ENCODE peak calls at places on chromosomes 16 and 17, in six cellular contexts. One of them, this sample, is unnamed.

GRCh38 chr17:82198092-82198491 is 14.6 kb downstream of the CCDC57 start:
- DNase-seq in body of pancreas: no peak
- DNase-seq in nephron progenitor cell: no peak
- DNase-seq in mesothelial cell of epicardium: no peak
- DNase-seq in CD4-positive, alpha-beta T cell: no peak
- DNase-seq in thoracic aorta: no peak
- DNase-seq in this sample: no peak

GRCh38 chr17:1420163-1420562 is 20.1 kb upstream of the YWHAE start:
- DNase-seq in body of pancreas: no peak
- DNase-seq in nephron progenitor cell: no peak
- DNase-seq in mesothelial cell of epicardium: no peak
- DNase-seq in CD4-positive, alpha-beta T cell: no peak
- DNase-seq in thoracic aorta: no peak
- DNase-seq in this sample: no peak

GRCh38 chr16:50326835-50327465 is 41.8 kb downstream of the BRD7 start:
- DNase-seq in body of pancreas: no peak
- DNase-seq in nephron progenitor cell: no peak
- DNase-seq in mesothelial cell of epicardium: no peak
- DNase-seq in CD4-positive, alpha-beta T cell: peak
- DNase-seq in thoracic aorta: no peak
- DNase-seq in this sample: no peak

GRCh38 chr16:1932050-1933028 is 10.7 kb downstream of the MSRB1 start:
- DNase-seq in body of pancreas: peak
- DNase-seq in nephron progenitor cell: no peak
- DNase-seq in mesothelial cell of epicardium: no peak
- DNase-seq in CD4-positive, alpha-beta T cell: no peak
- DNase-seq in thoracic aorta: no peak
- DNase-seq in this sample: no peak

GRCh38 chr17:5042152-5043022 is 7.2 kb upstream of the SLC52A1 start:
- DNase-seq in body of pancreas: no peak
- DNase-seq in nephron progenitor cell: no peak
- DNase-seq in mesothelial cell of epicardium: no peak
- DNase-seq in CD4-positive, alpha-beta T cell: no peak
- DNase-seq in thoracic aorta: no peak
- DNase-seq in this sample: no peak

GRCh38 chr17:41891135-41892065 is 26.2 kb upstream of the KLHL11 start:
- DNase-seq in body of pancreas: no peak
- DNase-seq in nephron progenitor cell: no peak
- DNase-seq in mesothelial cell of epicardium: no peak
- DNase-seq in CD4-positive, alpha-beta T cell: no peak
- DNase-seq in thoracic aorta: no peak
- DNase-seq in this sample: no peak

GRCh38 chr17:43702636-43703035 is 40.9 kb upstream of the MEOX1 start:
- DNase-seq in body of pancreas: no peak
- DNase-seq in nephron progenitor cell: no peak
- DNase-seq in mesothelial cell of epicardium: no peak
- DNase-seq in CD4-positive, alpha-beta T cell: no peak
- DNase-seq in thoracic aorta: no peak
- DNase-seq in this sample: no peak

GRCh38 chr16:72467157-72467759 is 295.3 kb upstream of the PMFBP1 start:
- DNase-seq in body of pancreas: peak
- DNase-seq in nephron progenitor cell: no peak
- DNase-seq in mesothelial cell of epicardium: no peak
- DNase-seq in CD4-positive, alpha-beta T cell: no peak
- DNase-seq in thoracic aorta: no peak
- DNase-seq in this sample: no peak

GRCh38 chr16:1169285-1170075 is 16.6 kb downstream of the CACNA1H start:
- DNase-seq in body of pancreas: no peak
- DNase-seq in nephron progenitor cell: peak
- DNase-seq in mesothelial cell of epicardium: no peak
- DNase-seq in CD4-positive, alpha-beta T cell: no peak
- DNase-seq in thoracic aorta: no peak
- DNase-seq in this sample: no peak

GRCh38 chr17:64230551-64231408 is 32.3 kb downstream of the TEX2 start:
- DNase-seq in body of pancreas: no peak
- DNase-seq in nephron progenitor cell: no peak
- DNase-seq in mesothelial cell of epicardium: no peak
- DNase-seq in CD4-positive, alpha-beta T cell: no peak
- DNase-seq in thoracic aorta: no peak
- DNase-seq in this sample: no peak

GRCh38 chr17:65170839-65171238 is 33.7 kb downstream of the RGS9 start:
- DNase-seq in body of pancreas: peak
- DNase-seq in nephron progenitor cell: no peak
- DNase-seq in mesothelial cell of epicardium: no peak
- DNase-seq in CD4-positive, alpha-beta T cell: no peak
- DNase-seq in thoracic aorta: no peak
- DNase-seq in this sample: no peak

GRCh38 chr17:65254166-65254565 is 117.0 kb downstream of the RGS9 start:
- DNase-seq in body of pancreas: no peak
- DNase-seq in nephron progenitor cell: no peak
- DNase-seq in mesothelial cell of epicardium: no peak
- DNase-seq in CD4-positive, alpha-beta T cell: no peak
- DNase-seq in thoracic aorta: no peak
- DNase-seq in this sample: no peak

GRCh38 chr16:63461248-63461841 is 1425.1 kb upstream of the CDH8 start:
- DNase-seq in body of pancreas: peak
- DNase-seq in nephron progenitor cell: peak
- DNase-seq in mesothelial cell of epicardium: peak
- DNase-seq in CD4-positive, alpha-beta T cell: no peak
- DNase-seq in thoracic aorta: no peak
- DNase-seq in this sample: peak

GRCh38 chr16:70720431-70721201 is 34.8 kb upstream of the MTSS2 start:
- DNase-seq in body of pancreas: no peak
- DNase-seq in nephron progenitor cell: no peak
- DNase-seq in mesothelial cell of epicardium: no peak
- DNase-seq in CD4-positive, alpha-beta T cell: no peak
- DNase-seq in thoracic aorta: no peak
- DNase-seq in this sample: no peak

GRCh38 chr17:27579897-27580321 is 51.1 kb upstream of the LGALS9 start:
- DNase-seq in body of pancreas: no peak
- DNase-seq in nephron progenitor cell: no peak
- DNase-seq in mesothelial cell of epicardium: no peak
- DNase-seq in CD4-positive, alpha-beta T cell: no peak
- DNase-seq in thoracic aorta: no peak
- DNase-seq in this sample: no peak

GRCh38 chr17:42031584-42031983 is 11.7 kb downstream of the NKIRAS2 start:
- DNase-seq in body of pancreas: peak
- DNase-seq in nephron progenitor cell: no peak
- DNase-seq in mesothelial cell of epicardium: no peak
- DNase-seq in CD4-positive, alpha-beta T cell: no peak
- DNase-seq in thoracic aorta: no peak
- DNase-seq in this sample: no peak

GRCh38 chr16:27685802-27686201 is 135.9 kb downstream of the KATNIP start:
- DNase-seq in body of pancreas: peak
- DNase-seq in nephron progenitor cell: no peak
- DNase-seq in mesothelial cell of epicardium: no peak
- DNase-seq in CD4-positive, alpha-beta T cell: no peak
- DNase-seq in thoracic aorta: no peak
- DNase-seq in this sample: no peak

GRCh38 chr17:50473901-50474300 is 4.8 kb upstream of the RSAD1 start:
- DNase-seq in body of pancreas: no peak
- DNase-seq in nephron progenitor cell: no peak
- DNase-seq in mesothelial cell of epicardium: no peak
- DNase-seq in CD4-positive, alpha-beta T cell: no peak
- DNase-seq in thoracic aorta: no peak
- DNase-seq in this sample: no peak

GRCh38 chr17:51461578-51462004 is 201.2 kb downstream of the UTP18 start:
- DNase-seq in body of pancreas: peak
- DNase-seq in nephron progenitor cell: peak
- DNase-seq in mesothelial cell of epicardium: peak
- DNase-seq in CD4-positive, alpha-beta T cell: peak
- DNase-seq in thoracic aorta: no peak
- DNase-seq in this sample: peak

GRCh38 chr17:58254803-58255202 is 16.4 kb downstream of the LPO start:
- DNase-seq in body of pancreas: no peak
- DNase-seq in nephron progenitor cell: no peak
- DNase-seq in mesothelial cell of epicardium: no peak
- DNase-seq in CD4-positive, alpha-beta T cell: no peak
- DNase-seq in thoracic aorta: no peak
- DNase-seq in this sample: no peak

GRCh38 chr17:10646393-10646990 is 10.6 kb downstream of the MYH3 start:
- DNase-seq in body of pancreas: peak
- DNase-seq in nephron progenitor cell: peak
- DNase-seq in mesothelial cell of epicardium: peak
- DNase-seq in CD4-positive, alpha-beta T cell: peak
- DNase-seq in thoracic aorta: peak
- DNase-seq in this sample: peak

GRCh38 chr17:7557147-7557764 is 1.3 kb upstream of the TNFSF13 start:
- DNase-seq in body of pancreas: no peak
- DNase-seq in nephron progenitor cell: no peak
- DNase-seq in mesothelial cell of epicardium: no peak
- DNase-seq in CD4-positive, alpha-beta T cell: no peak
- DNase-seq in thoracic aorta: no peak
- DNase-seq in this sample: no peak

GRCh38 chr16:19068237-19068815 is 912 bp downstream of the COQ7 start:
- DNase-seq in body of pancreas: peak
- DNase-seq in nephron progenitor cell: no peak
- DNase-seq in mesothelial cell of epicardium: no peak
- DNase-seq in CD4-positive, alpha-beta T cell: no peak
- DNase-seq in thoracic aorta: no peak
- DNase-seq in this sample: no peak

GRCh38 chr16:88059701-88060386 is 108.6 kb downstream of the BANP start:
- DNase-seq in body of pancreas: no peak
- DNase-seq in nephron progenitor cell: no peak
- DNase-seq in mesothelial cell of epicardium: no peak
- DNase-seq in CD4-positive, alpha-beta T cell: no peak
- DNase-seq in thoracic aorta: no peak
- DNase-seq in this sample: no peak

GRCh38 chr16:88062341-88062861 is 111.2 kb downstream of the BANP start:
- DNase-seq in body of pancreas: peak
- DNase-seq in nephron progenitor cell: peak
- DNase-seq in mesothelial cell of epicardium: no peak
- DNase-seq in CD4-positive, alpha-beta T cell: no peak
- DNase-seq in thoracic aorta: no peak
- DNase-seq in this sample: no peak

GRCh38 chr16:88058817-88059216 is 107.6 kb downstream of the BANP start:
- DNase-seq in body of pancreas: no peak
- DNase-seq in nephron progenitor cell: no peak
- DNase-seq in mesothelial cell of epicardium: no peak
- DNase-seq in CD4-positive, alpha-beta T cell: no peak
- DNase-seq in thoracic aorta: no peak
- DNase-seq in this sample: no peak

GRCh38 chr16:88061346-88062110 is 110.3 kb downstream of the BANP start:
- DNase-seq in body of pancreas: no peak
- DNase-seq in nephron progenitor cell: no peak
- DNase-seq in mesothelial cell of epicardium: no peak
- DNase-seq in CD4-positive, alpha-beta T cell: no peak
- DNase-seq in thoracic aorta: no peak
- DNase-seq in this sample: no peak

GRCh38 chr16:88060524-88061219 is 109.4 kb downstream of the BANP start:
- DNase-seq in body of pancreas: no peak
- DNase-seq in nephron progenitor cell: no peak
- DNase-seq in mesothelial cell of epicardium: no peak
- DNase-seq in CD4-positive, alpha-beta T cell: no peak
- DNase-seq in thoracic aorta: no peak
- DNase-seq in this sample: no peak
- TF ChIP-seq CTCF in body of pancreas: no peak
- TF ChIP-seq CTCF in nephron progenitor cell: no peak
- TF ChIP-seq CTCF in mesothelial cell of epicardium: no peak
- TF ChIP-seq CTCF in CD4-positive, alpha-beta T cell: no peak
- TF ChIP-seq CTCF in thoracic aorta: no peak
- TF ChIP-seq CTCF in this sample: no peak

GRCh38 chr16:90077757-90078593 is 844 bp upstream of the PRDM7 start:
- DNase-seq in body of pancreas: peak
- DNase-seq in nephron progenitor cell: peak
- DNase-seq in mesothelial cell of epicardium: peak
- DNase-seq in CD4-positive, alpha-beta T cell: peak
- DNase-seq in thoracic aorta: no peak
- DNase-seq in this sample: no peak
- TF ChIP-seq CTCF in body of pancreas: no peak
- TF ChIP-seq CTCF in nephron progenitor cell: no peak
- TF ChIP-seq CTCF in mesothelial cell of epicardium: no peak
- TF ChIP-seq CTCF in CD4-positive, alpha-beta T cell: peak
- TF ChIP-seq CTCF in thoracic aorta: no peak
- TF ChIP-seq CTCF in this sample: no peak

GRCh38 chr17:9292563-9292941 is 271.2 kb downstream of the NTN1 start:
- DNase-seq in body of pancreas: no peak
- DNase-seq in nephron progenitor cell: no peak
- DNase-seq in mesothelial cell of epicardium: no peak
- DNase-seq in CD4-positive, alpha-beta T cell: no peak
- DNase-seq in thoracic aorta: no peak
- DNase-seq in this sample: no peak
- TF ChIP-seq CTCF in body of pancreas: no peak
- TF ChIP-seq CTCF in nephron progenitor cell: no peak
- TF ChIP-seq CTCF in mesothelial cell of epicardium: no peak
- TF ChIP-seq CTCF in CD4-positive, alpha-beta T cell: no peak
- TF ChIP-seq CTCF in thoracic aorta: no peak
- TF ChIP-seq CTCF in this sample: no peak

GRCh38 chr17:35063514-35064223 is at the start of gene RFFL:
- DNase-seq in body of pancreas: peak
- DNase-seq in nephron progenitor cell: peak
- DNase-seq in mesothelial cell of epicardium: peak
- DNase-seq in CD4-positive, alpha-beta T cell: peak
- DNase-seq in thoracic aorta: peak
- DNase-seq in this sample: peak
- TF ChIP-seq CTCF in body of pancreas: peak
- TF ChIP-seq CTCF in nephron progenitor cell: no peak
- TF ChIP-seq CTCF in mesothelial cell of epicardium: no peak
- TF ChIP-seq CTCF in CD4-positive, alpha-beta T cell: peak
- TF ChIP-seq CTCF in thoracic aorta: no peak
- TF ChIP-seq CTCF in this sample: no peak

This sample was measured in neural crest cell.